ENCODE peak calls at places on chromosomes 6 and 20, in six cellular contexts. One of them, this sample, is unnamed.

GRCh38 chr20:56429496-56429895 is 17.4 kb downstream of the CASS4 start:
- DNase-seq in RWPE1: no peak
- DNase-seq in IMR-90: peak
- DNase-seq in CD4-positive, alpha-beta T cell: no peak
- DNase-seq in cardiac muscle cell: peak
- DNase-seq in brain microvascular endothelial cell: peak
- DNase-seq in this sample: no peak

GRCh38 chr20:63735859-63736718 is at the start of gene LIME1:
- DNase-seq in RWPE1: no peak
- DNase-seq in IMR-90: no peak
- DNase-seq in CD4-positive, alpha-beta T cell: peak
- DNase-seq in cardiac muscle cell: no peak
- DNase-seq in brain microvascular endothelial cell: no peak
- DNase-seq in this sample: no peak

GRCh38 chr6:2305951-2306350 is 60.5 kb upstream of the GMDS start:
- DNase-seq in RWPE1: no peak
- DNase-seq in IMR-90: no peak
- DNase-seq in CD4-positive, alpha-beta T cell: no peak
- DNase-seq in cardiac muscle cell: no peak
- DNase-seq in brain microvascular endothelial cell: no peak
- DNase-seq in this sample: no peak

GRCh38 chr20:51553897-51554504 is 11.5 kb upstream of the NFATC2 start:
- DNase-seq in RWPE1: peak
- DNase-seq in IMR-90: peak
- DNase-seq in CD4-positive, alpha-beta T cell: no peak
- DNase-seq in cardiac muscle cell: peak
- DNase-seq in brain microvascular endothelial cell: no peak
- DNase-seq in this sample: no peak

GRCh38 chr6:27865952-27866369 is 46.2 kb downstream of the OR2B2 start:
- DNase-seq in RWPE1: no peak
- DNase-seq in IMR-90: no peak
- DNase-seq in CD4-positive, alpha-beta T cell: no peak
- DNase-seq in cardiac muscle cell: peak
- DNase-seq in brain microvascular endothelial cell: no peak
- DNase-seq in this sample: no peak

GRCh38 chr20:53662595-53662994 is 69.0 kb upstream of the ZNF217 start:
- DNase-seq in RWPE1: no peak
- DNase-seq in IMR-90: no peak
- DNase-seq in CD4-positive, alpha-beta T cell: no peak
- DNase-seq in cardiac muscle cell: no peak
- DNase-seq in brain microvascular endothelial cell: no peak
- DNase-seq in this sample: no peak

GRCh38 chr6:162450358-162450757 is 277.2 kb downstream of the PRKN start:
- DNase-seq in RWPE1: no peak
- DNase-seq in IMR-90: no peak
- DNase-seq in CD4-positive, alpha-beta T cell: no peak
- DNase-seq in cardiac muscle cell: no peak
- DNase-seq in brain microvascular endothelial cell: no peak
- DNase-seq in this sample: no peak

GRCh38 chr6:161481786-161482516 is 208.1 kb upstream of the AGPAT4 start:
- DNase-seq in RWPE1: no peak
- DNase-seq in IMR-90: no peak
- DNase-seq in CD4-positive, alpha-beta T cell: no peak
- DNase-seq in cardiac muscle cell: no peak
- DNase-seq in brain microvascular endothelial cell: peak
- DNase-seq in this sample: no peak

GRCh38 chr20:38434310-38434741 is 802 bp downstream of the SNHG17 start:
- DNase-seq in RWPE1: no peak
- DNase-seq in IMR-90: peak
- DNase-seq in CD4-positive, alpha-beta T cell: peak
- DNase-seq in cardiac muscle cell: peak
- DNase-seq in brain microvascular endothelial cell: no peak
- DNase-seq in this sample: no peak

GRCh38 chr6:12260458-12261041 is 29.6 kb upstream of the EDN1 start:
- DNase-seq in RWPE1: no peak
- DNase-seq in IMR-90: no peak
- DNase-seq in CD4-positive, alpha-beta T cell: no peak
- DNase-seq in cardiac muscle cell: no peak
- DNase-seq in brain microvascular endothelial cell: no peak
- DNase-seq in this sample: no peak

GRCh38 chr6:34412643-34413214 is 13.1 kb downstream of the RPS10 start:
- DNase-seq in RWPE1: no peak
- DNase-seq in IMR-90: peak
- DNase-seq in CD4-positive, alpha-beta T cell: no peak
- DNase-seq in cardiac muscle cell: peak
- DNase-seq in brain microvascular endothelial cell: no peak
- DNase-seq in this sample: no peak

GRCh38 chr6:80543598-80544181 is 437.2 kb downstream of the BCKDHB start:
- DNase-seq in RWPE1: peak
- DNase-seq in IMR-90: peak
- DNase-seq in CD4-positive, alpha-beta T cell: no peak
- DNase-seq in cardiac muscle cell: peak
- DNase-seq in brain microvascular endothelial cell: peak
- DNase-seq in this sample: no peak

GRCh38 chr20:1895674-1896496 is 678 bp downstream of the SIRPA start:
- DNase-seq in RWPE1: peak
- DNase-seq in IMR-90: no peak
- DNase-seq in CD4-positive, alpha-beta T cell: no peak
- DNase-seq in cardiac muscle cell: peak
- DNase-seq in brain microvascular endothelial cell: no peak
- DNase-seq in this sample: peak

GRCh38 chr6:17101422-17102257 is at the start of gene STMND1:
- DNase-seq in RWPE1: peak
- DNase-seq in IMR-90: peak
- DNase-seq in CD4-positive, alpha-beta T cell: no peak
- DNase-seq in cardiac muscle cell: peak
- DNase-seq in brain microvascular endothelial cell: no peak
- DNase-seq in this sample: peak

GRCh38 chr20:11255455-11255854 is 581.7 kb upstream of the JAG1 start:
- DNase-seq in RWPE1: no peak
- DNase-seq in IMR-90: no peak
- DNase-seq in CD4-positive, alpha-beta T cell: no peak
- DNase-seq in cardiac muscle cell: no peak
- DNase-seq in brain microvascular endothelial cell: no peak
- DNase-seq in this sample: no peak

GRCh38 chr20:44830523-44830922 is 20.2 kb upstream of the RIMS4 start:
- DNase-seq in RWPE1: no peak
- DNase-seq in IMR-90: no peak
- DNase-seq in CD4-positive, alpha-beta T cell: no peak
- DNase-seq in cardiac muscle cell: no peak
- DNase-seq in brain microvascular endothelial cell: no peak
- DNase-seq in this sample: no peak

GRCh38 chr6:79170915-79171314 is 63.6 kb downstream of the HMGN3 start:
- DNase-seq in RWPE1: peak
- DNase-seq in IMR-90: peak
- DNase-seq in CD4-positive, alpha-beta T cell: no peak
- DNase-seq in cardiac muscle cell: peak
- DNase-seq in brain microvascular endothelial cell: no peak
- DNase-seq in this sample: no peak

GRCh38 chr6:3693879-3694278 is 57.6 kb downstream of the PXDC1 start:
- DNase-seq in RWPE1: no peak
- DNase-seq in IMR-90: no peak
- DNase-seq in CD4-positive, alpha-beta T cell: no peak
- DNase-seq in cardiac muscle cell: peak
- DNase-seq in brain microvascular endothelial cell: no peak
- DNase-seq in this sample: no peak

GRCh38 chr6:133240511-133241087 is 558 bp upstream of the EYA4 start:
- DNase-seq in RWPE1: no peak
- DNase-seq in IMR-90: peak
- DNase-seq in CD4-positive, alpha-beta T cell: no peak
- DNase-seq in cardiac muscle cell: peak
- DNase-seq in brain microvascular endothelial cell: no peak
- DNase-seq in this sample: peak

GRCh38 chr20:7843613-7844012 is 96.6 kb downstream of the HAO1 start:
- DNase-seq in RWPE1: no peak
- DNase-seq in IMR-90: peak
- DNase-seq in CD4-positive, alpha-beta T cell: no peak
- DNase-seq in cardiac muscle cell: peak
- DNase-seq in brain microvascular endothelial cell: no peak
- DNase-seq in this sample: peak

GRCh38 chr6:16217156-16217721 is 21.1 kb upstream of the GMPR start:
- DNase-seq in RWPE1: no peak
- DNase-seq in IMR-90: no peak
- DNase-seq in CD4-positive, alpha-beta T cell: no peak
- DNase-seq in cardiac muscle cell: no peak
- DNase-seq in brain microvascular endothelial cell: no peak
- DNase-seq in this sample: no peak

GRCh38 chr6:107495196-107495643 is 5.3 kb downstream of the SOBP start:
- DNase-seq in RWPE1: no peak
- DNase-seq in IMR-90: peak
- DNase-seq in CD4-positive, alpha-beta T cell: no peak
- DNase-seq in cardiac muscle cell: peak
- DNase-seq in brain microvascular endothelial cell: no peak
- DNase-seq in this sample: peak

GRCh38 chr20:37319120-37319717 is 26.7 kb upstream of the SRC start:
- DNase-seq in RWPE1: no peak
- DNase-seq in IMR-90: peak
- DNase-seq in CD4-positive, alpha-beta T cell: no peak
- DNase-seq in cardiac muscle cell: no peak
- DNase-seq in brain microvascular endothelial cell: peak
- DNase-seq in this sample: no peak

GRCh38 chr6:69138893-69139494 is 503.9 kb downstream of the ADGRB3 start:
- DNase-seq in RWPE1: peak
- DNase-seq in IMR-90: no peak
- DNase-seq in CD4-positive, alpha-beta T cell: no peak
- DNase-seq in cardiac muscle cell: no peak
- DNase-seq in brain microvascular endothelial cell: peak
- DNase-seq in this sample: no peak

GRCh38 chr6:53727748-53728147 is 62.2 kb upstream of the KLHL31 start:
- DNase-seq in RWPE1: no peak
- DNase-seq in IMR-90: peak
- DNase-seq in CD4-positive, alpha-beta T cell: no peak
- DNase-seq in cardiac muscle cell: no peak
- DNase-seq in brain microvascular endothelial cell: peak
- DNase-seq in this sample: no peak

GRCh38 chr20:39829255-39829654 is 859.8 kb downstream of the MAFB start:
- DNase-seq in RWPE1: no peak
- DNase-seq in IMR-90: peak
- DNase-seq in CD4-positive, alpha-beta T cell: no peak
- DNase-seq in cardiac muscle cell: peak
- DNase-seq in brain microvascular endothelial cell: no peak
- DNase-seq in this sample: peak
- H3K27ac ChIP-seq in RWPE1: no peak
- H3K27ac ChIP-seq in IMR-90: no peak
- H3K27ac ChIP-seq in CD4-positive, alpha-beta T cell: no peak
- H3K27ac ChIP-seq in cardiac muscle cell: no peak
- H3K27ac ChIP-seq in brain microvascular endothelial cell: no peak
- H3K27ac ChIP-seq in this sample: no peak

GRCh38 chr6:148509789-148510581 is 167.3 kb downstream of the SASH1 start:
- DNase-seq in RWPE1: peak
- DNase-seq in IMR-90: peak
- DNase-seq in CD4-positive, alpha-beta T cell: no peak
- DNase-seq in cardiac muscle cell: peak
- DNase-seq in brain microvascular endothelial cell: peak
- DNase-seq in this sample: peak
- H3K27ac ChIP-seq in RWPE1: peak
- H3K27ac ChIP-seq in IMR-90: peak
- H3K27ac ChIP-seq in CD4-positive, alpha-beta T cell: no peak
- H3K27ac ChIP-seq in cardiac muscle cell: no peak
- H3K27ac ChIP-seq in brain microvascular endothelial cell: peak
- H3K27ac ChIP-seq in this sample: peak

GRCh38 chr6:157072128-157072527 is 251.2 kb downstream of the TMEM242 start:
- DNase-seq in RWPE1: no peak
- DNase-seq in IMR-90: no peak
- DNase-seq in CD4-positive, alpha-beta T cell: no peak
- DNase-seq in cardiac muscle cell: no peak
- DNase-seq in brain microvascular endothelial cell: no peak
- DNase-seq in this sample: no peak

GRCh38 chr6:157068691-157069228 is 254.6 kb downstream of the TMEM242 start:
- DNase-seq in RWPE1: peak
- DNase-seq in IMR-90: peak
- DNase-seq in CD4-positive, alpha-beta T cell: no peak
- DNase-seq in cardiac muscle cell: peak
- DNase-seq in brain microvascular endothelial cell: no peak
- DNase-seq in this sample: no peak

GRCh38 chr6:157073596-157073995 is 249.7 kb downstream of the TMEM242 start:
- DNase-seq in RWPE1: no peak
- DNase-seq in IMR-90: no peak
- DNase-seq in CD4-positive, alpha-beta T cell: no peak
- DNase-seq in cardiac muscle cell: no peak
- DNase-seq in brain microvascular endothelial cell: no peak
- DNase-seq in this sample: no peak

GRCh38 chr6:157069585-157069984 is 253.7 kb downstream of the TMEM242 start:
- DNase-seq in RWPE1: no peak
- DNase-seq in IMR-90: no peak
- DNase-seq in CD4-positive, alpha-beta T cell: no peak
- DNase-seq in cardiac muscle cell: no peak
- DNase-seq in brain microvascular endothelial cell: no peak
- DNase-seq in this sample: no peak

DNA sequence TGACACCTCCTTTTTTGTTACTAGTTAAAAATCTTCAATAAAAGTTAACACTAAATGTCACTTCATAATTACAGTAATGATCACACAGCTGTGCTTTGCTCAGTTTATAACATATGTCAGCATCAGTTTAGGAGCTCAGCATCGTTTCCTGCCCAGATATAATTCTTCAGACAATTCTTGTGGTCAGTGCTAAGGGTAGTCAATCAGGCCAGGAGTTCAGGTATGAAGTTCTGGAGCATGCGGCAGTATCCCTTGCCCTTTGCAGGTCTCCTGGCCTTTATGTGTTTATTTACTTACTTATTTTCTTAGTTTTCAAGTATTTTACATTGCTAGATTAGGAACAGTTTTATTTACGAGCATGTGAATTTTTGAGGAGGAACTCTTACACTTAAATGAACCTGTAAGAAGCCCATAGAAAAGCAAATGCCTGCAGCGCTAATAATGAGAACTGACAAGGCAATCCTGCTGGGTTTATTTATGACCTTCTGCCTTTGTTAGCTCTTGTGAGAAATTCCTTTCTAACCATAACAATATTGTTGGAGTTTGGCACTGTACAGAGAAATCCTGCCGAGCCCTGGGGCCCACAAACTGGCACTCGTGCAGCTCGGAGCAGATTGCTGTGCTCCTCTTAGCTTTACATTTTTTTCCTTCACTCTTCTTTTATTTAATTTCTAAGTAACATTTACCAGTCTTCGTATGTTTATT is 252.8 kb downstream of the TMEM242 start:
- DNase-seq in RWPE1: no peak
- DNase-seq in IMR-90: no peak
- DNase-seq in CD4-positive, alpha-beta T cell: no peak
- DNase-seq in cardiac muscle cell: no peak
- DNase-seq in brain microvascular endothelial cell: no peak
- DNase-seq in this sample: no peak
- H3K27ac ChIP-seq in RWPE1: no peak
- H3K27ac ChIP-seq in IMR-90: no peak
- H3K27ac ChIP-seq in CD4-positive, alpha-beta T cell: no peak
- H3K27ac ChIP-seq in cardiac muscle cell: no peak
- H3K27ac ChIP-seq in brain microvascular endothelial cell: no peak
- H3K27ac ChIP-seq in this sample: no peak

DNA sequence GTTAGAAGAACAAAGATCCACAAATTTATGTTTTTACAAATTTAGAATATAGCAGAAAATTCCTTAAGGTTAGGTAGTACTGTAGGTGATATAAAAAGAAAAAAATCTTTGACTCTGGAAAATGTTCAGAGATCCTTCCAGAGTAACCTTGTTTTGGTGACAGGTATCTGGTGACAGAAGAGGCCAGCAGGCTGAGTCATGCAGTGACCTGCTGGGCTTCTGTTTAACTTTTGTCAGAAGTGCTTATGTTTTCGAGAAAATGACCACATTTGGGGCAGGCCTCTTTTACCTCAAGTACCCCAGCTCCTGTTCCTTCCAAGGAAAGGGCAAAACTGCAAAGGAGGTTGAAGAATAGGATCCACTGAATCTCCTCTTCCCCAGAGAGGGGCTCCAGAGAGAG is 10.5 kb upstream of the CLDN20 start:
- DNase-seq in RWPE1: no peak
- DNase-seq in IMR-90: no peak
- DNase-seq in CD4-positive, alpha-beta T cell: no peak
- DNase-seq in cardiac muscle cell: no peak
- DNase-seq in brain microvascular endothelial cell: no peak
- DNase-seq in this sample: no peak
- H3K27ac ChIP-seq in RWPE1: no peak
- H3K27ac ChIP-seq in IMR-90: no peak
- H3K27ac ChIP-seq in CD4-positive, alpha-beta T cell: no peak
- H3K27ac ChIP-seq in cardiac muscle cell: no peak
- H3K27ac ChIP-seq in brain microvascular endothelial cell: no peak
- H3K27ac ChIP-seq in this sample: no peak

This sample was measured in right cardiac atrium.